ENCODE peak calls at places on chromosomes 3 and 15, in seven cellular contexts. One of them, this sample, is unnamed.

GRCh38 chr3:186217820-186218164 is 108.9 kb upstream of the ETV5 start:
- DNase-seq in left ventricle myocardium inferior: no peak
- DNase-seq in NCI-H1417: no peak
- DNase-seq in neuronal stem cell: no peak
- DNase-seq in DMS79 treated with DMSO at 0.1 percent for 48 hours: no peak
- DNase-seq in fibroblast of mammary gland: no peak
- DNase-seq in stimulated activated naive B cell treated with anti-CD40 and anti-IgM and Interleukin-4, amounts not matched to agents 10 μg/mL and 1 μg/mL and 100 μg/mL, for 72 hours: no peak
- DNase-seq in this sample: no peak

GRCh38 chr15:72184165-72184811 is 13.3 kb downstream of the GRAMD2A start:
- DNase-seq in left ventricle myocardium inferior: peak; percentile 26
- DNase-seq in NCI-H1417: no peak
- DNase-seq in neuronal stem cell: peak; percentile 37
- DNase-seq in DMS79 treated with DMSO at 0.1 percent for 48 hours: no peak
- DNase-seq in fibroblast of mammary gland: no peak
- DNase-seq in stimulated activated naive B cell treated with anti-CD40 and anti-IgM and Interleukin-4, amounts not matched to agents 10 μg/mL and 1 μg/mL and 100 μg/mL, for 72 hours: no peak
- DNase-seq in this sample: peak; percentile 56

GRCh38 chr15:57031605-57032004 is 113.2 kb downstream of the TCF12 start:
- DNase-seq in left ventricle myocardium inferior: no peak
- DNase-seq in NCI-H1417: no peak
- DNase-seq in neuronal stem cell: no peak
- DNase-seq in DMS79 treated with DMSO at 0.1 percent for 48 hours: no peak
- DNase-seq in fibroblast of mammary gland: peak; percentile 79
- DNase-seq in stimulated activated naive B cell treated with anti-CD40 and anti-IgM and Interleukin-4, amounts not matched to agents 10 μg/mL and 1 μg/mL and 100 μg/mL, for 72 hours: no peak
- DNase-seq in this sample: no peak

GRCh38 chr15:90834626-90835025 is 33.8 kb upstream of the FURIN start:
- DNase-seq in left ventricle myocardium inferior: no peak
- DNase-seq in NCI-H1417: no peak
- DNase-seq in neuronal stem cell: no peak
- DNase-seq in DMS79 treated with DMSO at 0.1 percent for 48 hours: no peak
- DNase-seq in fibroblast of mammary gland: no peak
- DNase-seq in stimulated activated naive B cell treated with anti-CD40 and anti-IgM and Interleukin-4, amounts not matched to agents 10 μg/mL and 1 μg/mL and 100 μg/mL, for 72 hours: no peak
- DNase-seq in this sample: no peak

GRCh38 chr3:112730210-112730609 is 89.3 kb upstream of the CCDC80 start:
- DNase-seq in left ventricle myocardium inferior: no peak
- DNase-seq in NCI-H1417: no peak
- DNase-seq in neuronal stem cell: no peak
- DNase-seq in DMS79 treated with DMSO at 0.1 percent for 48 hours: no peak
- DNase-seq in fibroblast of mammary gland: peak; percentile 29
- DNase-seq in stimulated activated naive B cell treated with anti-CD40 and anti-IgM and Interleukin-4, amounts not matched to agents 10 μg/mL and 1 μg/mL and 100 μg/mL, for 72 hours: no peak
- DNase-seq in this sample: no peak

GRCh38 chr3:30299674-30300423 is 306.6 kb upstream of the TGFBR2 start:
- DNase-seq in left ventricle myocardium inferior: no peak
- DNase-seq in NCI-H1417: no peak
- DNase-seq in neuronal stem cell: no peak
- DNase-seq in DMS79 treated with DMSO at 0.1 percent for 48 hours: no peak
- DNase-seq in fibroblast of mammary gland: no peak
- DNase-seq in stimulated activated naive B cell treated with anti-CD40 and anti-IgM and Interleukin-4, amounts not matched to agents 10 μg/mL and 1 μg/mL and 100 μg/mL, for 72 hours: no peak
- DNase-seq in this sample: no peak

GRCh38 chr15:62964251-62964650 is 78.3 kb upstream of the TPM1 start:
- DNase-seq in left ventricle myocardium inferior: no peak
- DNase-seq in NCI-H1417: no peak
- DNase-seq in neuronal stem cell: no peak
- DNase-seq in DMS79 treated with DMSO at 0.1 percent for 48 hours: no peak
- DNase-seq in fibroblast of mammary gland: peak; percentile 74
- DNase-seq in stimulated activated naive B cell treated with anti-CD40 and anti-IgM and Interleukin-4, amounts not matched to agents 10 μg/mL and 1 μg/mL and 100 μg/mL, for 72 hours: no peak
- DNase-seq in this sample: no peak

GRCh38 chr3:127064391-127065137 is 81.6 kb downstream of the PLXNA1 start:
- DNase-seq in left ventricle myocardium inferior: no peak
- DNase-seq in NCI-H1417: no peak
- DNase-seq in neuronal stem cell: no peak
- DNase-seq in DMS79 treated with DMSO at 0.1 percent for 48 hours: no peak
- DNase-seq in fibroblast of mammary gland: peak; percentile 84
- DNase-seq in stimulated activated naive B cell treated with anti-CD40 and anti-IgM and Interleukin-4, amounts not matched to agents 10 μg/mL and 1 μg/mL and 100 μg/mL, for 72 hours: no peak
- DNase-seq in this sample: peak; percentile 39

GRCh38 chr3:155286745-155287144 is 6.7 kb downstream of the STRIT1 start:
- DNase-seq in left ventricle myocardium inferior: no peak
- DNase-seq in NCI-H1417: no peak
- DNase-seq in neuronal stem cell: no peak
- DNase-seq in DMS79 treated with DMSO at 0.1 percent for 48 hours: no peak
- DNase-seq in fibroblast of mammary gland: peak; percentile 40
- DNase-seq in stimulated activated naive B cell treated with anti-CD40 and anti-IgM and Interleukin-4, amounts not matched to agents 10 μg/mL and 1 μg/mL and 100 μg/mL, for 72 hours: no peak
- DNase-seq in this sample: no peak

GRCh38 chr15:70095387-70096214 is 2.1 kb downstream of the TLE3 start:
- DNase-seq in left ventricle myocardium inferior: no peak
- DNase-seq in NCI-H1417: peak; percentile 25
- DNase-seq in neuronal stem cell: no peak
- DNase-seq in DMS79 treated with DMSO at 0.1 percent for 48 hours: peak; percentile 8
- DNase-seq in fibroblast of mammary gland: no peak
- DNase-seq in stimulated activated naive B cell treated with anti-CD40 and anti-IgM and Interleukin-4, amounts not matched to agents 10 μg/mL and 1 μg/mL and 100 μg/mL, for 72 hours: peak; percentile 32
- DNase-seq in this sample: peak; percentile 77

GRCh38 chr3:53704363-53704725 is 141.9 kb downstream of the CHDH start:
- DNase-seq in left ventricle myocardium inferior: no peak
- DNase-seq in NCI-H1417: no peak
- DNase-seq in neuronal stem cell: no peak
- DNase-seq in DMS79 treated with DMSO at 0.1 percent for 48 hours: no peak
- DNase-seq in fibroblast of mammary gland: no peak
- DNase-seq in stimulated activated naive B cell treated with anti-CD40 and anti-IgM and Interleukin-4, amounts not matched to agents 10 μg/mL and 1 μg/mL and 100 μg/mL, for 72 hours: no peak
- DNase-seq in this sample: no peak